ENCODE peak calls at places on chromosomes 2 and 18, in four cellular contexts. G is WTC11, T is HepG2, S is K562. M is an unnamed sample.

GRCh38 chr2:75560768-75561565 is at the start of gene EVA1A:
- DNase-seq in G (peak; percentile 73), S (no peak), T (peak; percentile 73), M (peak; percentile 59)

GRCh38 chr2:68934021-68934420 is 18.7 kb downstream of the GKN2 start:
- DNase-seq in S (no peak), G (no peak), T (no peak), M (no peak)

GRCh38 chr2:16374671-16375070 is 291.0 kb downstream of the CYRIA start:
- DNase-seq in G (no peak), T (no peak), S (no peak), M (no peak)

GRCh38 chr2:121247534-121247933 is 37.5 kb downstream of the TFCP2L1 start:
- DNase-seq in T (no peak), G (no peak), S (no peak), M (no peak)

GRCh38 chr2:15943378-15943851 is 3.1 kb downstream of the MYCN start:
- DNase-seq in G (peak; percentile 69), T (no peak), S (peak; percentile 69), M (peak; percentile 62)

GRCh38 chr2:100291152-100291970 is 30.9 kb downstream of the LONRF2 start:
- DNase-seq in S (peak; percentile 90), T (peak; percentile 72), G (no peak), M (peak; percentile 37)

GRCh38 chr2:2910259-2910658 is 467.4 kb downstream of the EIPR1 start:
- DNase-seq in T (no peak), S (no peak), G (no peak), M (no peak)

GRCh38 chr2:20862850-20863249 is 39.9 kb upstream of the LDAH start:
- DNase-seq in S (no peak), G (no peak), T (no peak), M (no peak)

GRCh38 chr2:240615830-240616547 is 9.3 kb upstream of the GPR35 start:
- DNase-seq in T (no peak), S (no peak), G (no peak), M (no peak)

GRCh38 chr2:241063093-241063551 is 39.0 kb downstream of the MTERF4 start:
- DNase-seq in T (no peak), S (no peak), G (no peak), M (no peak)

GRCh38 chr2:147843864-147844690 is 752 bp upstream of the ACVR2A start:
- DNase-seq in T (peak; percentile 82), S (peak; percentile 88), G (peak; percentile 93), M (peak; percentile 87)

GRCh38 chr2:20615046-20615465 is 35.8 kb downstream of the HS1BP3 start:
- DNase-seq in S (no peak), G (no peak), T (no peak), M (no peak)

GRCh38 chr18:57627488-57627887 is 5.9 kb upstream of the NARS1 start:
- DNase-seq in G (no peak), S (no peak), T (no peak), M (no peak)

GRCh38 chr2:196801986-196802385 is 2.5 kb upstream of the GTF3C3 start:
- DNase-seq in T (no peak), S (no peak), G (no peak), M (no peak)

GRCh38 chr18:74950479-74950878 is 258.5 kb downstream of the PTGR3 start:
- DNase-seq in S (no peak), T (no peak), G (no peak), M (no peak)

GRCh38 chr2:28082131-28082530 is 191.6 kb downstream of the BABAM2 start:
- DNase-seq in G (no peak), S (no peak), T (no peak), M (no peak)

GRCh38 chr2:207119048-207119447 is 46.7 kb downstream of the KLF7 start:
- DNase-seq in T (no peak), G (no peak), S (no peak), M (no peak)

GRCh38 chr18:45169610-45170009 is 445.7 kb upstream of the SLC14A2 start:
- DNase-seq in S (no peak), T (no peak), G (no peak), M (no peak)

GRCh38 chr18:62663731-62664336 is 51.5 kb upstream of the PHLPP1 start:
- DNase-seq in G (no peak), S (peak; percentile 58), T (no peak), M (no peak)

GRCh38 chr2:137826373-137827372 is 137.6 kb upstream of the HNMT start:
- DNase-seq in S (no peak), T (no peak), G (no peak), M (no peak)

GRCh38 chr2:223041527-223042109 is 10.4 kb upstream of the KCNE4 start:
- DNase-seq in S (peak; percentile 65), T (no peak), G (peak; percentile 20), M (peak; percentile 75)
- TF ChIP-seq ELF4 in S (no peak), T (no peak), G (no peak), M (no peak)

GRCh38 chr2:187545238-187545751 is 8.9 kb downstream of the TFPI start:
- DNase-seq in S (no peak), G (no peak), T (no peak), M (no peak)
- TF ChIP-seq SP1 in S (no peak), G (no peak), T (no peak), M (no peak)

DNA sequence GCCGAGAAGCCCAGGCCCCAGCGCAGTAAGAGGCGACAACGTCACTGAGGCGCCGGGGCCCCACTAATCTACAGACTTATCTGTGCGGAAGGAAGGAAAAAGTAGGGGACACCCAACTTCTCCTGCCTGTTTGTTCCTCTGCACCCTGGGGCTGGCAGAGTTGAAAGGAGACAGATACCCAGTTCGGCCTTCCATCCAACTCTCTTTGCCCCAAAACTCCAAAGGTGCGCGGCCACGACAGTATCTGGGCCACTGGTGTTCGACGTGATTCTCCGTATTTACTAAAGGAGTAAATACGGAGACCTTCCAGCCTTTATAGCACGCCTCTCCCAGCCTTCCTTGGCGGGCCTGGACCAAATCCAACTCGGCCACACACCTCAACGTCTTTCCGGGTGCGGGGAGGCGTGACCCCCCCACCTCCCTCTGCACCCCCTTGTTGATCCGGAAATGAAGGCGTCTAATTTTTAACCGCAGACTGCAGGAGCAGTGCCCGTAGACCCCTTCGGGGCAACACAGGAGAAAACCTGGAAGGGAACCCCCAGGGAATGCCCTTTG is 1.6 kb downstream of the SMAD7 start:
- DNase-seq in G (no peak), T (no peak), S (no peak), M (no peak)
- TF ChIP-seq ELF4 in G (no peak), T (no peak), S (no peak), M (no peak)

DNA sequence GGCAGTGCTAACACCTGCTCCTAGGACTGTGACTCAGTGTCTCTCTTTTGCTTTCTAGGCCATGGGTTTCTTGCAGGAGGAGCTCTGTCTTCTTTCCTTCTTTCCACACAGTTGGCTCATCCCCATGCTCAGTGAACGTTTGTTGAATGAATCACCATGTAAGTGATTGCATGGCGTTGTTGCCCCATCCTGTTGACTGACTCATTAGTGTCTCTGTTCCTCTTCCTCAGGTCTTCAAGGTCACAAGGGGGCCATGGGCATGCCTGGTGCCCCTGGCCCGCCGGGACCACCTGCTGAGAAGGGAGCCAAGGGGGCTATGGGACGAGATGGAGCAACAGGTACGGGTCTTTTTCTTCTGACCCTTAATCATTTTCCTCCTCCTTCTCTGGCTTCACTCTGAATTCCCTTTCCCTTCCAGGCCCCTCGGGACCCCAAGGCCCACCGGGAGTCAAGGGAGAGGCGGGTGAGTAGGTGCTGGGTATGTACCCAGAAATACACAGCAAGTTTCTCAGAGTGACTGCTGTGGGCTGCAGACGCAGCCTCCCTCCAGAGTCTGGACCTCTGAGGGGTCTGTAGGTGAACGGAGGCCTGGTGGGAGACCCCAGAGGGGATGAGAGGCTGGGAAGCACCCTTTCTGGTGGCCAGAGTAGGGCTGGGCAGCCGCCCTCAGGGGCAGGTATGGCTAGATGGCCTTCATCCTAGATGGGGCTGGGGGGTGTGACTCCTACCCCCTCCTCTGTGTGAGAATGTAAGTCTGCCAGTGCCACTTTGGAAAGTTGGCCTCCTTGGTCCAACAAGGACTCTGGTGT is 32.3 kb downstream of the MARCO start:
- DNase-seq in T (no peak), G (no peak), S (no peak), M (no peak)
- TF ChIP-seq SP1 in T (no peak), G (no peak), S (no peak), M (no peak)

DNA sequence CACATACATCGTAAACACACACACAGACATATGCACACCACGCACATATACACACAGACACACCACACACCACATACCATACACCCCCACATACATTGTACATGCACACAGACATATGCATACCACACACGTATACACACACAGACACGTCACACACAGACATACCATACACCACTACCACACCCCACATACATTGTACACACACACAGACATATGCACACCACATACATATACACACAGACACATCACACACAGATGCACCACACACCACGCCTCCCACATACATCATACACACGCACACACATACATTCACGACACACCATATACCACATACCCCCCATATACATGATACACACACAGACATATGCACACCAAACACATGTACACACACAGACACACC is 58.4 kb downstream of the KIF5C start:
- DNase-seq in G (no peak), S (no peak), T (no peak), M (no peak)
- TF ChIP-seq ELF4 in G (no peak), S (no peak), T (no peak), M (no peak)

GRCh38 chr18:33557706-33558105 is 20.3 kb upstream of the ASXL3 start:
- DNase-seq in G (no peak), T (no peak), S (no peak), M (no peak)

GRCh38 chr18:33558529-33558928 is 19.5 kb upstream of the ASXL3 start:
- DNase-seq in S (no peak), G (no peak), T (no peak), M (no peak)

GRCh38 chr18:33556846-33557245 is 21.2 kb upstream of the ASXL3 start:
- DNase-seq in T (no peak), G (no peak), S (no peak), M (no peak)

GRCh38 chr18:33562741-33563140 is 15.3 kb upstream of the ASXL3 start:
- DNase-seq in T (no peak), G (no peak), S (no peak), M (no peak)

GRCh38 chr18:33560686-33561370 is 17.2 kb upstream of the ASXL3 start:
- DNase-seq in G (no peak), T (peak; percentile 7), S (no peak), M (peak; percentile 66)
- TF ChIP-seq SP1 in G (no peak), T (no peak), S (no peak), M (no peak)

DNA sequence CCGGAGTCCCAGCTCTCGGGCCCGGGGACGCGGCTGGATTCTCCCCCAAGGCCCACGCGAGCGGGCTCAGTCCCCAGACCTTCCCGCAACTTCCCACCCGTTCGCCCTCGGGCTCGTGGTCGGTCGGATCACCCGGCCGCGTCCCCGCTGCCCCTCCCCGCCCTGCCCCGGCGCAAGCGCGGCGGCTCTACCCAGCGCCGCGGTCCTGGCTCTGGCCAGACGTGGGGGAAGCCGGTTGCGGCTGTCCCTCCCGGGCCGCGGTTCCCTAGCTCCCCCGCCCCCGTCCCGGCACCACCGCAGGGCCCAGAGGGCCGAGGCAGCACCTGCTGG is 353 bp downstream of the NFE2L2 start:
- DNase-seq in T (no peak), S (no peak), G (peak; percentile 32), M (no peak)
- TF ChIP-seq ELF4 in T (no peak), S (no peak), G (no peak), M (no peak)

DNA sequence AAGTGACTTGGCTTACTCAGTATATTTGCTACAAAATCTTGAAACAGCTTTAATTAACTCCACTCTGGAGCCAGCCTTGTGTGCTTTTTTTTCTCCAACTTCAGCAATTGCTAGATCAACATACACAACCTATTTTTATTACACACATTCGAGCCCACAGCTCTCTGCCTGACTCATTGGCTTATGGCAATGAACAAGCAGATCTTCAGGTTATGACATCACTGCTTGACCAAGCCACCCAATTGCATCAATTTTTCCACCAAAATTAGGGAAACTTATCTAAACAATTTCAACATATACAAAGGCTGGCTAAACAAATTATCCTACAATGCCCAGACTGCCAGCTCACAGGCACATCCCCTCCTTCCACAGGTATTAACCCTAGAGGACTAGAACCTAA is 39.6 kb upstream of the PDK1 start:
- DNase-seq in G (no peak), S (no peak), T (no peak), M (no peak)
- TF ChIP-seq SP1 in G (no peak), S (no peak), T (no peak), M (no peak)

M was measured in HEK293T.